ENCODE peak calls at places on chromosome 6, in nine cellular contexts. One of them, this sample, is unnamed.

GRCh38 chr6:1594495-1595200 is 15.1 kb upstream of the FOXC1 start:
- DNase-seq in fibroblast of pulmonary artery: no peak
- DNase-seq in A549: no peak
- DNase-seq in CD8-positive, alpha-beta T cell: no peak
- DNase-seq in uterus: no peak
- DNase-seq in astrocyte of the spinal cord: no peak
- DNase-seq in lower leg skin: peak
- DNase-seq in PC-9: no peak
- DNase-seq in epithelial cell of esophagus: no peak
- DNase-seq in this sample: no peak

GRCh38 chr6:113170454-113170853 is 686.7 kb upstream of the MARCKS start:
- DNase-seq in lower leg skin: no peak
- DNase-seq in fibroblast of pulmonary artery: no peak
- DNase-seq in epithelial cell of esophagus: no peak
- DNase-seq in CD8-positive, alpha-beta T cell: no peak
- DNase-seq in PC-9: no peak
- DNase-seq in astrocyte of the spinal cord: no peak
- DNase-seq in uterus: no peak
- DNase-seq in A549: no peak
- DNase-seq in this sample: no peak

GRCh38 chr6:79335133-79335674 is 100.7 kb upstream of the HMGN3 start:
- DNase-seq in A549: no peak
- DNase-seq in lower leg skin: no peak
- DNase-seq in uterus: no peak
- DNase-seq in astrocyte of the spinal cord: no peak
- DNase-seq in PC-9: no peak
- DNase-seq in fibroblast of pulmonary artery: peak
- DNase-seq in CD8-positive, alpha-beta T cell: no peak
- DNase-seq in epithelial cell of esophagus: no peak
- DNase-seq in this sample: no peak

GRCh38 chr6:105174512-105174911 is 5.3 kb downstream of the POPDC3 start:
- DNase-seq in A549: peak
- DNase-seq in uterus: no peak
- DNase-seq in astrocyte of the spinal cord: peak
- DNase-seq in PC-9: no peak
- DNase-seq in fibroblast of pulmonary artery: peak
- DNase-seq in lower leg skin: no peak
- DNase-seq in epithelial cell of esophagus: peak
- DNase-seq in CD8-positive, alpha-beta T cell: no peak
- DNase-seq in this sample: no peak

GRCh38 chr6:41505084-41506049 is 40.8 kb upstream of the FOXP4 start:
- DNase-seq in lower leg skin: peak
- DNase-seq in CD8-positive, alpha-beta T cell: no peak
- DNase-seq in uterus: peak
- DNase-seq in astrocyte of the spinal cord: peak
- DNase-seq in fibroblast of pulmonary artery: peak
- DNase-seq in A549: no peak
- DNase-seq in epithelial cell of esophagus: peak
- DNase-seq in PC-9: peak
- DNase-seq in this sample: peak

GRCh38 chr6:29916741-29917140 is 25.6 kb upstream of the HLA-A start:
- DNase-seq in fibroblast of pulmonary artery: no peak
- DNase-seq in PC-9: no peak
- DNase-seq in lower leg skin: no peak
- DNase-seq in A549: no peak
- DNase-seq in uterus: no peak
- DNase-seq in CD8-positive, alpha-beta T cell: no peak
- DNase-seq in epithelial cell of esophagus: no peak
- DNase-seq in astrocyte of the spinal cord: no peak
- DNase-seq in this sample: no peak

GRCh38 chr6:127845242-127845641 is 55.6 kb downstream of the THEMIS start:
- DNase-seq in uterus: no peak
- DNase-seq in CD8-positive, alpha-beta T cell: no peak
- DNase-seq in epithelial cell of esophagus: no peak
- DNase-seq in fibroblast of pulmonary artery: no peak
- DNase-seq in astrocyte of the spinal cord: no peak
- DNase-seq in lower leg skin: no peak
- DNase-seq in PC-9: no peak
- DNase-seq in A549: no peak
- DNase-seq in this sample: no peak

GRCh38 chr6:81304486-81304885 is 448.0 kb downstream of the TENT5A start:
- DNase-seq in astrocyte of the spinal cord: peak
- DNase-seq in fibroblast of pulmonary artery: peak
- DNase-seq in uterus: no peak
- DNase-seq in CD8-positive, alpha-beta T cell: no peak
- DNase-seq in A549: no peak
- DNase-seq in epithelial cell of esophagus: no peak
- DNase-seq in lower leg skin: no peak
- DNase-seq in PC-9: no peak
- DNase-seq in this sample: no peak

GRCh38 chr6:32558426-32559057 is 28.5 kb upstream of the HLA-DRB5 start:
- DNase-seq in lower leg skin: no peak
- DNase-seq in epithelial cell of esophagus: no peak
- DNase-seq in A549: no peak
- DNase-seq in PC-9: no peak
- DNase-seq in uterus: no peak
- DNase-seq in CD8-positive, alpha-beta T cell: no peak
- DNase-seq in astrocyte of the spinal cord: no peak
- DNase-seq in fibroblast of pulmonary artery: no peak
- DNase-seq in this sample: no peak
- H3K4me3 ChIP-seq in lower leg skin: no peak
- H3K4me3 ChIP-seq in epithelial cell of esophagus: no peak
- H3K4me3 ChIP-seq in A549: no peak
- H3K4me3 ChIP-seq in PC-9: no peak
- H3K4me3 ChIP-seq in uterus: no peak
- H3K4me3 ChIP-seq in CD8-positive, alpha-beta T cell: no peak
- H3K4me3 ChIP-seq in astrocyte of the spinal cord: no peak
- H3K4me3 ChIP-seq in fibroblast of pulmonary artery: no peak
- H3K4me3 ChIP-seq in this sample: no peak

GRCh38 chr6:138545621-138545980 is 46.3 kb upstream of the NHSL1 start:
- DNase-seq in fibroblast of pulmonary artery: peak
- DNase-seq in PC-9: no peak
- DNase-seq in uterus: peak
- DNase-seq in lower leg skin: peak
- DNase-seq in epithelial cell of esophagus: no peak
- DNase-seq in A549: no peak
- DNase-seq in astrocyte of the spinal cord: peak
- DNase-seq in CD8-positive, alpha-beta T cell: no peak
- DNase-seq in this sample: peak

GRCh38 chr6:138546733-138547185 is 47.5 kb upstream of the NHSL1 start:
- DNase-seq in uterus: no peak
- DNase-seq in CD8-positive, alpha-beta T cell: no peak
- DNase-seq in astrocyte of the spinal cord: peak
- DNase-seq in A549: no peak
- DNase-seq in PC-9: no peak
- DNase-seq in epithelial cell of esophagus: peak
- DNase-seq in fibroblast of pulmonary artery: peak
- DNase-seq in lower leg skin: no peak
- DNase-seq in this sample: no peak

GRCh38 chr6:138541793-138542481 is 42.6 kb upstream of the NHSL1 start:
- DNase-seq in astrocyte of the spinal cord: no peak
- DNase-seq in epithelial cell of esophagus: no peak
- DNase-seq in A549: no peak
- DNase-seq in fibroblast of pulmonary artery: peak
- DNase-seq in PC-9: no peak
- DNase-seq in CD8-positive, alpha-beta T cell: no peak
- DNase-seq in uterus: no peak
- DNase-seq in lower leg skin: no peak
- DNase-seq in this sample: no peak

GRCh38 chr6:138543648-138544047 is 44.4 kb upstream of the NHSL1 start:
- DNase-seq in astrocyte of the spinal cord: no peak
- DNase-seq in fibroblast of pulmonary artery: no peak
- DNase-seq in lower leg skin: no peak
- DNase-seq in A549: no peak
- DNase-seq in CD8-positive, alpha-beta T cell: no peak
- DNase-seq in uterus: no peak
- DNase-seq in epithelial cell of esophagus: no peak
- DNase-seq in PC-9: no peak
- DNase-seq in this sample: no peak

DNA sequence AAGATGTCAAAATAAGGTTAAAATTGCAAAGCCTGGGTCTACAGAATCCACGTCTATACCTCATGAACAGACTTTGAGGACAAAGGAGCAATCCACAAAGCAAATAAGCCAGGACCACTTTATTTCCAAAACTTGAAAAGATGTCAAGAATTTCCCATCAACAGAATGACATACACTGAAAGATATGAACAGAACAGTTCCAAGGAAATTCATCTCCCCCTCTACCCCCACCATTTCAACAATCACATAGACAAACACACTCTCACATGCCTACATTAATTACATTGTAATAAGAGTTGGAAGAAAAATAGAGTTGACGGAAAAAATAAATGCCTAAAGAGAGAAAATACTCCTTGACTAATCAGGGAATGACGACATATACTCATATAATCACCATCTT is 45.2 kb upstream of the NHSL1 start:
- DNase-seq in A549: no peak
- DNase-seq in fibroblast of pulmonary artery: peak
- DNase-seq in uterus: no peak
- DNase-seq in lower leg skin: no peak
- DNase-seq in epithelial cell of esophagus: no peak
- DNase-seq in PC-9: no peak
- DNase-seq in CD8-positive, alpha-beta T cell: no peak
- DNase-seq in astrocyte of the spinal cord: peak
- DNase-seq in this sample: no peak
- H3K4me3 ChIP-seq in A549: no peak
- H3K4me3 ChIP-seq in fibroblast of pulmonary artery: peak
- H3K4me3 ChIP-seq in uterus: no peak
- H3K4me3 ChIP-seq in lower leg skin: no peak
- H3K4me3 ChIP-seq in epithelial cell of esophagus: no peak
- H3K4me3 ChIP-seq in PC-9: no peak
- H3K4me3 ChIP-seq in CD8-positive, alpha-beta T cell: no peak
- H3K4me3 ChIP-seq in astrocyte of the spinal cord: peak
- H3K4me3 ChIP-seq in this sample: peak

GRCh38 chr6:106511274-106512047 is 117.8 kb downstream of the RTN4IP1 start:
- DNase-seq in PC-9: peak
- DNase-seq in astrocyte of the spinal cord: peak
- DNase-seq in A549: no peak
- DNase-seq in epithelial cell of esophagus: peak
- DNase-seq in CD8-positive, alpha-beta T cell: no peak
- DNase-seq in lower leg skin: peak
- DNase-seq in uterus: peak
- DNase-seq in fibroblast of pulmonary artery: peak
- DNase-seq in this sample: no peak

GRCh38 chr6:106508836-106509235 is 120.5 kb downstream of the RTN4IP1 start:
- DNase-seq in fibroblast of pulmonary artery: peak
- DNase-seq in A549: no peak
- DNase-seq in lower leg skin: no peak
- DNase-seq in PC-9: no peak
- DNase-seq in astrocyte of the spinal cord: no peak
- DNase-seq in uterus: no peak
- DNase-seq in CD8-positive, alpha-beta T cell: no peak
- DNase-seq in epithelial cell of esophagus: peak
- DNase-seq in this sample: no peak

GRCh38 chr6:106510090-106510970 is 119.0 kb downstream of the RTN4IP1 start:
- DNase-seq in A549: peak
- DNase-seq in epithelial cell of esophagus: peak
- DNase-seq in fibroblast of pulmonary artery: peak
- DNase-seq in lower leg skin: peak
- DNase-seq in uterus: peak
- DNase-seq in astrocyte of the spinal cord: peak
- DNase-seq in PC-9: peak
- DNase-seq in CD8-positive, alpha-beta T cell: no peak
- DNase-seq in this sample: no peak

GRCh38 chr6:106512048-106512957 is 117.0 kb downstream of the RTN4IP1 start:
- DNase-seq in uterus: peak
- DNase-seq in epithelial cell of esophagus: peak
- DNase-seq in PC-9: peak
- DNase-seq in CD8-positive, alpha-beta T cell: peak
- DNase-seq in A549: peak
- DNase-seq in lower leg skin: peak
- DNase-seq in fibroblast of pulmonary artery: peak
- DNase-seq in astrocyte of the spinal cord: peak
- DNase-seq in this sample: no peak

DNA sequence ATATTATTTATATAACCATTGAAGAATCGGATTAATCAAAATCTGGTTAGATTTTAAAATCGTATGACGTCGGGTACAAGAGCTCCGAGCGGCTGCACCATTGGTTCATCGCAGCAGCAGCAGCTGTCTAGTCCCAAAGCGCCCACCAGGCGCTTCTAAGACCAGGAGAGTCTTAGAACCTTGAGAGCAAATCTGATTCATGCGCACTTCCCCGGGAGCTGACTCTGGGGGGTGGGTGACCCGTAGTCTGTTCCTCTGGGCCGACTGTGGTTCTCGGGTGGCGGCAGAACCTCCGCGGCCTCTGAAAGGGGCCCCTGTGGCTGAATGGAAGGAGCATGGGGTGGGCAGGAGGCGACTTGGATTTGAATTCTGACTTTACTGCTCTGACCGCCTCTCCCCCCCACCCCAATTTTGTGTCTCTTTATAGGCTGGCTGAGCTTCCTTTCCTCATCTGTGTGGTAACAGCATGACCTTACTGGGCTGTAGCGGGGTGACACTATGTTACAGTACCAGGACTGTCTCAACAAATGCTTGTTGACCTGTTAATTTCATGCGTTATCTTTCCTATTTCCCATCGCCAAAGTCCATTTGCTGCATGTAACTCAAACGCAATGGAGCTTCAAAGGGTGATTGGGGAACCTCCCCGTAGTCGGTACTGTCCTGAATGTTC is 119.7 kb downstream of the RTN4IP1 start:
- DNase-seq in fibroblast of pulmonary artery: no peak
- DNase-seq in uterus: no peak
- DNase-seq in A549: no peak
- DNase-seq in epithelial cell of esophagus: no peak
- DNase-seq in lower leg skin: no peak
- DNase-seq in CD8-positive, alpha-beta T cell: no peak
- DNase-seq in PC-9: no peak
- DNase-seq in astrocyte of the spinal cord: peak
- DNase-seq in this sample: no peak
- H3K4me3 ChIP-seq in fibroblast of pulmonary artery: no peak
- H3K4me3 ChIP-seq in uterus: no peak
- H3K4me3 ChIP-seq in A549: no peak
- H3K4me3 ChIP-seq in epithelial cell of esophagus: peak
- H3K4me3 ChIP-seq in lower leg skin: no peak
- H3K4me3 ChIP-seq in CD8-positive, alpha-beta T cell: peak
- H3K4me3 ChIP-seq in PC-9: no peak
- H3K4me3 ChIP-seq in astrocyte of the spinal cord: peak
- H3K4me3 ChIP-seq in this sample: peak

DNA sequence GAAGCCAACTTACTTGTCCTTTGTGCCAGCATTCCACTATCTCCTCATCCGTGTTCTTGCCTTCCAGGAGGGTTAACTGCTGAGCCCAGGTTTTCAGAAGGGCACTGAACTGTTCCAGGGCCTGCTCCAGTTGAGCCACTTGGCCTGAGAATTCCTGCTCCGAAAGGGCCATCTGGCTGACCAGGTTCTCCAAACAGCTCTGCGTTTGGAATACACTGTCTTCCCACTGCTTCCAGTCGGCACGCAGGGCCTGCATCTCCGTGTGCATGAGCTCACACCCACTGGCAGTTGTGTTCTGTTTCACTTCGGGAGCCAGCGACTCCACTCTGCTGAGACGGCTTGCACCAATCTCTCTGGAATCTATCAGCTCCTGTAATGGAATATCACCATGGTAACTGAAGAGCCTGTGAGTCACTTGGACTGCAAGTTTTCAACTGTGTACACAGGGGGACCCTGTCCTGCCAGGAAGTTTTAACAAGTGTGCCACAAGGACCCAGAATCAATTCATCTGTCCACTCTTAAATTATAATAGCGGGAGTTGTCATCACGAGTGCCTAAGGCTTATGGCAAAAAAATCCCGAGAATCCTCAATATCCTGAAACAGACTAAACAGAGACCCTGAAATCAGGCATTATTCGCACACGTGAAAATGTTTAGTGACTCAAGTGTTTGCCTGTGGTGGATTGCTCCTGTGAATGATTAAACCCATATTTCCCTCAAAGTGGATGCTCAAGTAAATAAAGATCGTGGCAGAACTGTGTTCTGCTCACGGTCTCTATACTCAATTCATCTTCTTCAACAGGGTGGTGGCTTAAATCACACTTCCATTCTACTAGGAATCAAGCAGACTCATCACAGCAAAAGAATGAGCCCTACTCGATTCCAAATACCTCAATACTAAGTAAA is 255.9 kb downstream of the SYNE1 start:
- DNase-seq in astrocyte of the spinal cord: peak
- DNase-seq in PC-9: peak
- DNase-seq in fibroblast of pulmonary artery: peak
- DNase-seq in A549: peak
- DNase-seq in epithelial cell of esophagus: peak
- DNase-seq in CD8-positive, alpha-beta T cell: no peak
- DNase-seq in lower leg skin: peak
- DNase-seq in uterus: peak
- DNase-seq in this sample: peak
- H3K4me3 ChIP-seq in astrocyte of the spinal cord: peak
- H3K4me3 ChIP-seq in PC-9: no peak
- H3K4me3 ChIP-seq in fibroblast of pulmonary artery: peak
- H3K4me3 ChIP-seq in A549: peak
- H3K4me3 ChIP-seq in epithelial cell of esophagus: peak
- H3K4me3 ChIP-seq in CD8-positive, alpha-beta T cell: no peak
- H3K4me3 ChIP-seq in lower leg skin: peak
- H3K4me3 ChIP-seq in uterus: peak
- H3K4me3 ChIP-seq in this sample: peak

This sample was measured in right atrium auricular region.